ENCODE peak calls at places on chromosomes 16 and 17, in four cellular contexts. M is K562, F is HepG2, N is SK-N-SH. L is an unnamed sample.
A peak's percentile ranks its signal among the peaks of the same experiment; 100 is the strongest.

GRCh38 chr17:75323043-75323591 is 33.9 kb upstream of the SLC25A19 start:
- DNase-seq in M (peak; percentile 63), N (peak; percentile 81), F (peak; percentile 85), L (peak; percentile 93)

GRCh38 chr17:51118330-51119195 is 2.1 kb downstream of the SPAG9 start:
- DNase-seq in M (no peak), F (peak; percentile 77), N (peak; percentile 25), L (no peak)

GRCh38 chr17:2940352-2940751 is 123.1 kb downstream of the OR1D5 start:
- DNase-seq in M (no peak), F (no peak), N (no peak), L (peak; percentile 48)

GRCh38 chr17:78652024-78652423 is 74.8 kb upstream of the DNAH17 start:
- DNase-seq in M (no peak), N (no peak), F (no peak), L (no peak)

GRCh38 chr16:13333336-13333735 is 431.9 kb downstream of the SHISA9 start:
- DNase-seq in N (no peak), M (no peak), F (no peak), L (no peak)

GRCh38 chr16:64416232-64417010 is 705.4 kb downstream of the CDH11 start:
- DNase-seq in F (no peak), M (no peak), N (no peak), L (no peak)

GRCh38 chr17:77553459-77554066 is 404.9 kb upstream of the TNRC6C start:
- DNase-seq in M (no peak), N (no peak), F (no peak), L (no peak)

GRCh38 chr17:82839617-82840292 is at the start of gene ZNF750:
- DNase-seq in F (no peak), M (no peak), N (no peak), L (peak; percentile 31)

GRCh38 chr17:48520631-48521045 is 10.2 kb downstream of the HOXB1 start:
- DNase-seq in F (no peak), M (no peak), N (no peak), L (no peak)

GRCh38 chr17:7308625-7309433 is 1.4 kb downstream of the EIF5A start:
- DNase-seq in M (peak; percentile 71), F (peak; percentile 79), N (peak; percentile 77), L (peak; percentile 71)

GRCh38 chr17:81071761-81072741 is 37.1 kb downstream of the BAIAP2 start:
- DNase-seq in F (no peak), M (no peak), N (no peak), L (no peak)

GRCh38 chr16:68246671-68247070 is 1.5 kb downstream of the PLA2G15 start:
- DNase-seq in M (no peak), N (no peak), F (no peak), L (no peak)

GRCh38 chr17:77527836-77528505 is 387.2 kb downstream of the SEC14L1 start:
- DNase-seq in N (peak; percentile 76), F (no peak), M (no peak), L (no peak)

GRCh38 chr17:27570578-27570914 is 60.4 kb upstream of the LGALS9 start:
- DNase-seq in F (no peak), N (no peak), M (no peak), L (no peak)

GRCh38 chr17:56910509-56911235 is 3.2 kb downstream of the TRIM25 start:
- DNase-seq in N (no peak), F (no peak), M (no peak), L (no peak)

GRCh38 chr17:56913867-56914640 is at the start of gene TRIM25:
- DNase-seq in F (peak; percentile 86), N (peak; percentile 99), M (peak; percentile 95), L (peak; percentile 84)

GRCh38 chr17:56913000-56913866 is 616 bp downstream of the TRIM25 start:
- DNase-seq in F (no peak), M (peak; percentile 24), N (peak; percentile 73), L (peak; percentile 67)

GRCh38 chr17:56914641-56915263 is 903 bp upstream of the TRIM25 start:
- DNase-seq in M (no peak), N (no peak), F (no peak), L (no peak)

GRCh38 chr17:56912105-56912999 is 1.5 kb downstream of the TRIM25 start:
- DNase-seq in F (peak; percentile 57), M (peak; percentile 31), N (no peak), L (no peak)
- TF ChIP-seq FOXJ3 in F (no peak), M (no peak), N (no peak), L (no peak)

GRCh38 chr17:42720996-42721583 is 23.8 kb downstream of the EZH1 start:
- DNase-seq in F (peak; percentile 83), M (peak; percentile 60), N (peak; percentile 75), L (no peak)
- TF ChIP-seq FOXJ3 in F (no peak), M (no peak), N (no peak), L (no peak)

DNA sequence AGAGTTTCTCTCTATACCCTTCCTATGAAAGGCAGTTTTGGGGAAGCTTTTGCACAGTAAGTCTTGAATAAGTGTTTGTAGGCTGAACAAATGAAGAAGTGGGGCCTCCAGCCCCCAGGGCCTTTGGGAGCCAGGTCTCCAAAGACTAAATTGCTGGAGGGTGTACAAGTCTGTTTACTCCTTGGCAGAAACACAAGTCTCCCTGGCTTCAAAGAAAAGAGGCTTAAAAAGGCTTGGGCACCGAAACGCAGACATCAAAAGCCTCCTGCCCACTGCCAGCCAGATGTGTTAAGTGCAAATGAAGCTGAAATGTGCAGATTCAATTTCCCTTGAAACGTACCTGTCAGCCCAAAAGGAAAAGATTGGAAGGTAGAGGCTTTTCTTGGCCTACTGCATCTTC is 146.4 kb downstream of the TMEM132E start:
- DNase-seq in F (no peak), N (no peak), M (no peak), L (no peak)
- TF ChIP-seq FOXJ3 in F (no peak), N (no peak), M (no peak), L (no peak)

DNA sequence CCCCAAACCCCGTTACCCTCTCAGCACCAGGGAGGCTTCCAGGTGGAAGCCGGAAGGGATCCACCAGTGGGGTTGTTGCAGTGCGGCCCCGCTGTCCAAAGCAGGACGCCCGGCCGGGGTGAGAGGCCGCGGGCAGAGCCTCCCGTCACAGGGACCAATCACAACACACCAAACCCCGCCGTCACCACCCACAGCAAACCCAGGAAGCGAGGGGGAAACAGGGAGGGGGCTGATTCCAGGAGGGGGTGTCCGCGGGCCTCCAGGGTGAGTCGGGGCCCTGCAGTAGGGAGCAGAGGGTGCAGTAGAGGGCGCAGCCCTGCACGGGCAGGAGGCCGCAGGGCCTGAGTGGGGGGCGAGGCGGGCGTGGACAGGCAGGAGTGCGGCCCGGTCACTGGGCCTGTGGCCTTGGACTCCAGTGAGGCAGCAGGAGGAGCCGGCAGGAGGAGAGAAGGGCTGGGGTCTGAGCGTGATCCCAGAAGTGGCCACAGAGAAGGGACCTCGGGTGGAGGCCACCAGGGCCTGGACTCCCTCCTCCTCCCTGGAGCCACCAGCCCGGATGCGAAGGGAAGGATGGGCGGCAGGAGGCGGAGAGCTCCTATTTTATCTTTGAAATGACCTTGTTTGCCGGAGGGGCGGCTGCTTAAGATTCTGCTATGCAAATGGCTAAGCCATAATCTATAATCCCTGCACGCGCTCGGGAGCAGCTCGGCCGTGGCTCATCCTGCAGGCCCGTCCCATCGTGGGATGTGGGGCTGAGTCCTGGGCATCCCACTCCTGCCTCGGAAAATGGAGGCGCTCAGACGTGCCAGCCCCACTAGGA is 41.5 kb downstream of the ZFPM1 start:
- DNase-seq in N (no peak), F (no peak), M (peak; percentile 87), L (no peak)
- TF ChIP-seq FOXJ3 in N (no peak), F (no peak), M (no peak), L (no peak)

GRCh38 chr16:88686062-88686438 is 257 bp downstream of the SNAI3 start:
- DNase-seq in F (no peak), M (peak; percentile 63), N (no peak), L (no peak)
- TF ChIP-seq FOXJ3 in F (no peak), M (no peak), N (no peak), L (no peak)

GRCh38 chr16:66036162-66036561 is 330.3 kb upstream of the CDH5 start:
- DNase-seq in F (peak; percentile 21), N (no peak), M (no peak), L (no peak)
- TF ChIP-seq FOXJ3 in F (no peak), N (no peak), M (no peak), L (no peak)

GRCh38 chr16:57473906-57474305 is 11.4 kb downstream of the POLR2C start:
- DNase-seq in N (no peak), F (no peak), M (no peak), L (no peak)
- TF ChIP-seq FOXJ3 in N (no peak), F (no peak), M (no peak), L (no peak)

L was measured in WTC11.